ENCODE peak calls at places on chromosomes 4 and X, in seven cellular contexts. H, G, A, C, X, S and F are unnamed samples.

GRCh38 chr4:103150677-103151076 is 47.5 kb downstream of the CENPE start:
- DNase-seq in H (no peak), C (no peak), G (no peak), X (no peak), A (no peak), S (no peak), F (no peak)

GRCh38 chr4:36138221-36138620 is 106.1 kb downstream of the ARAP2 start:
- DNase-seq in C (no peak), H (no peak), G (no peak), A (no peak), X (no peak), S (no peak), F (no peak)

GRCh38 chr4:142044271-142044670 is 407.9 kb downstream of the IL15 start:
- DNase-seq in S (no peak), H (no peak), A (no peak), C (no peak), G (no peak), X (no peak), F (no peak)

GRCh38 chr4:145791988-145792387 is 112.0 kb downstream of the C4orf51 start:
- DNase-seq in G (no peak), H (no peak), S (no peak), X (no peak), A (no peak), C (no peak), F (no peak)

GRCh38 chrX:151713859-151714258 is 2.0 kb upstream of the FATE1 start:
- DNase-seq in H (peak; percentile 2), G (no peak), X (peak; percentile 0), A (peak; percentile 67), S (no peak), C (peak; percentile 48), F (no peak)

GRCh38 chrX:69253821-69254220 is 88.6 kb upstream of the PJA1 start:
- DNase-seq in C (no peak), S (no peak), G (no peak), H (no peak), A (no peak), X (no peak), F (no peak)

GRCh38 chrX:9369802-9370291 is 95.0 kb upstream of the TBL1X start:
- DNase-seq in S (no peak), A (no peak), X (no peak), G (no peak), C (no peak), H (no peak), F (no peak)

GRCh38 chr4:62288803-62289541 is 1088.8 kb downstream of the ADGRL3 start:
- DNase-seq in S (no peak), X (no peak), A (no peak), G (no peak), H (no peak), C (peak; percentile 63), F (no peak)

GRCh38 chrX:70134116-70134477 is 850 bp downstream of the IGBP1 start:
- DNase-seq in X (peak; percentile 3), H (no peak), S (no peak), G (no peak), A (peak; percentile 25), C (no peak), F (peak; percentile 5)

GRCh38 chrX:104315555-104315954 is 60.8 kb upstream of the ESX1 start:
- DNase-seq in A (no peak), H (no peak), G (no peak), S (no peak), X (no peak), C (no peak), F (no peak)

GRCh38 chr4:7844247-7844991 is 95.2 kb downstream of the AFAP1 start:
- DNase-seq in G (no peak), A (peak; percentile 61), H (peak; percentile 70), C (peak; percentile 73), X (peak; percentile 70), S (peak; percentile 63), F (peak; percentile 39)

GRCh38 chr4:86633854-86634253 is 39.7 kb downstream of the PTPN13 start:
- DNase-seq in X (no peak), S (no peak), A (no peak), H (no peak), G (no peak), C (no peak), F (no peak)

GRCh38 chrX:13001961-13002671 is 27.2 kb downstream of the TMSB4X start:
- DNase-seq in X (no peak), H (no peak), G (no peak), C (no peak), S (no peak), A (no peak), F (peak; percentile 34)

GRCh38 chr4:82429728-82430192 is 502 bp downstream of the HNRNPDL start:
- DNase-seq in H (no peak), A (peak; percentile 61), X (no peak), S (no peak), C (no peak), G (no peak), F (no peak)

GRCh38 chr4:83556836-83557235 is 20.9 kb downstream of the GPAT3 start:
- DNase-seq in H (no peak), S (no peak), X (no peak), C (no peak), G (no peak), A (no peak), F (no peak)

GRCh38 chr4:113695328-113696169 is 66.0 kb downstream of the CAMK2D start:
- DNase-seq in G (no peak), A (no peak), C (no peak), H (no peak), S (no peak), X (peak; percentile 28), F (no peak)

GRCh38 chr4:8238515-8239053 is 31.0 kb upstream of the HTRA3 start:
- DNase-seq in X (peak; percentile 72), C (peak; percentile 79), S (no peak), G (no peak), H (no peak), A (peak; percentile 32), F (no peak)

GRCh38 chrX:24479924-24480722 is 15.0 kb downstream of the PDK3 start:
- DNase-seq in A (no peak), X (no peak), C (no peak), H (no peak), G (peak; percentile 81), S (no peak), F (peak; percentile 59)

GRCh38 chr4:149549911-149550310 is 265.7 kb downstream of the IQCM start:
- DNase-seq in H (no peak), G (no peak), S (peak; percentile 43), X (no peak), C (no peak), A (no peak), F (no peak)

GRCh38 chrX:26109142-26109541 is 29.0 kb upstream of the MAGEB18 start:
- DNase-seq in G (no peak), C (no peak), S (no peak), A (no peak), H (no peak), X (no peak), F (no peak)

GRCh38 chrX:21741869-21742701 is 15.8 kb downstream of the SMPX start:
- DNase-seq in H (no peak), G (no peak), X (no peak), S (no peak), C (no peak), A (no peak), F (no peak)

GRCh38 chr4:123746981-123747380 is 350.4 kb downstream of the SPRY1 start:
- DNase-seq in G (no peak), C (no peak), H (no peak), X (no peak), S (no peak), A (no peak), F (peak; percentile 0)

GRCh38 chrX:24988314-24988713 is 27.5 kb downstream of the ARX start:
- DNase-seq in X (no peak), S (no peak), G (no peak), C (no peak), H (no peak), A (no peak), F (peak; percentile 56)

GRCh38 chr4:38174811-38175210 is 214.6 kb downstream of the PTTG2 start:
- DNase-seq in S (no peak), G (no peak), H (no peak), A (no peak), X (no peak), C (no peak), F (no peak)

GRCh38 chr4:77074961-77075855 is 581 bp downstream of the CCNI start:
- DNase-seq in G (no peak), S (peak; percentile 10), C (peak; percentile 76), X (peak; percentile 70), H (no peak), A (peak; percentile 82), F (peak; percentile 80)

GRCh38 chr4:181821039-181822004 is 421.9 kb upstream of the TENM3 start:
- DNase-seq in X (no peak), C (no peak), A (no peak), S (no peak), G (no peak), H (no peak), F (peak; percentile 32)

DNA sequence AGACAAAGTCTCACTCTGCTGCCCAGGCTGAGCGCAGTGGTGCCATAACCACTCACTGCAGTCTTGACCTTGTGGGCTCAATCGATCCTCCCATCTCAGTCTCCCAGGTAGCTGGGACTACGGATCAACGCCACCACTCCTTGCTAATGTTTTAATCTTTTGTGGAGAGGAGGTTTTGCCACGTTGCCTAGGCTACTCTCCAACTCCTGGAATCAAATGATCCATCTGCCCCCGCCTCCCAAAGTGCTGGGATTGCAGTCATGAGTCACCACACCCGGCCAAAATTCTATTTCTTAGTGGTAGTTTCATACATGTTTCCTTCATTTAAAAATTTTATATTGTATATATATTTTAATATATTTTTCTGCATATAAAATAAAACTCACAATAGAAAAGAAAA is 125.8 kb upstream of the CLNK start:
- DNase-seq in X (no peak), S (no peak), H (no peak), C (no peak), G (no peak), A (no peak), F (no peak)
- TF ChIP-seq JUND in X (no peak), S (no peak), H (no peak), C (no peak), G (no peak), A (no peak), F (no peak)

GRCh38 chr4:3484057-3484973 is 21.2 kb downstream of the DOK7 start:
- DNase-seq in H (peak; percentile 7), S (no peak), G (no peak), A (no peak), X (peak; percentile 12), C (peak; percentile 70), F (peak; percentile 74)
- TF ChIP-seq JUND in H (no peak), S (no peak), G (no peak), A (no peak), X (no peak), C (no peak), F (no peak)

GRCh38 chrX:34580069-34580468 is 77.0 kb downstream of the TMEM47 start:
- DNase-seq in X (no peak), H (no peak), C (no peak), A (no peak), G (no peak), S (no peak), F (no peak)

GRCh38 chrX:34578237-34578636 is 78.8 kb downstream of the TMEM47 start:
- DNase-seq in S (no peak), H (no peak), A (no peak), G (no peak), C (peak; percentile 0), X (no peak), F (no peak)
- TF ChIP-seq JUND in S (no peak), H (no peak), A (no peak), G (no peak), C (no peak), X (no peak), F (no peak)

DNA sequence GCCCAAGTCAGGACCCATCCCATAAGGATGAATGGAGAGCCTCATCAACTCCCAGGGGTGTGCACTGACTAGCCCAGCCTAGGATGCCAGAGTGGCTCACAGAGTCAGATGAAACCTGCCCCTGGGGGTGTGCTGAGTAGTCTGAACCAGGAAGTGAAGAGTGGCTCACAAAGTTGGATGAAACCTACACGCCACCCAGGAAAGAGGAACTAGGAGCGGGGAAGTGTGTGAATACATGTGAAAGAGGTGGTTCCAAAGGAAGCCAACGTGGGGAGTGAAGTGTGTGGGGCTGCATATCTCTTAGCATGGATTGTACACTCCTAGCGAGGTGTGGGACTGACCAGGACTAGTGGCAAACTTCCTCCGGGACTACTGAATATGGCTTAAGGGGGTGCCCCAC is 902.1 kb upstream of the NDST4 start:
- DNase-seq in G (no peak), C (no peak), A (no peak), H (no peak), X (no peak), S (no peak), F (no peak)
- TF ChIP-seq JUND in G (no peak), C (no peak), A (no peak), H (no peak), X (no peak), S (no peak), F (no peak)